ENCODE peak calls at places on chromosomes 6 and 20, in nine cellular contexts. R is upper lobe of right lung; I is T-helper 2 cell treated with Interferon-gamma antibody and Interleukin-4, amounts not matched to agents 5 μg/mL and 100 μg/mL, for 36 hours; X is HTR-8/SVneo; U is upper lobe of left lung; L is activated gamma-delta T cell; N is GM23248; K is choroid plexus epithelial cell; Z is T-helper 1 cell. F is an unnamed sample.

GRCh38 chr6:157855325-157855724 is 32.3 kb downstream of the SNX9 start:
- DNase-seq in X (no peak), I (no peak), N (no peak), Z (no peak), U (no peak), R (no peak), L (no peak), K (no peak), F (no peak)

GRCh38 chr6:37858363-37858762 is 38.8 kb downstream of the ZFAND3 start:
- DNase-seq in X (no peak), L (no peak), U (no peak), R (no peak), I (no peak), N (no peak), Z (peak), K (no peak), F (no peak)

GRCh38 chr20:1426231-1426849 is 33.5 kb upstream of the FKBP1A start:
- DNase-seq in Z (no peak), K (no peak), R (no peak), I (no peak), X (no peak), L (no peak), U (no peak), N (no peak), F (no peak)

GRCh38 chr20:51565741-51566140 is 23.2 kb upstream of the NFATC2 start:
- DNase-seq in N (peak), L (no peak), R (no peak), U (no peak), X (no peak), Z (no peak), K (peak), I (no peak), F (no peak)

GRCh38 chr6:31070711-31071197 is 41.6 kb downstream of the C6orf15 start:
- DNase-seq in R (no peak), I (no peak), L (no peak), Z (no peak), X (peak), N (peak), U (peak), K (peak), F (no peak)

GRCh38 chr6:159023893-159024292 is 20.9 kb downstream of the TAGAP start:
- DNase-seq in I (peak), L (no peak), Z (no peak), N (no peak), R (no peak), K (no peak), X (no peak), U (no peak), F (no peak)

GRCh38 chr20:20489623-20490341 is 121.9 kb downstream of the INSM1 start:
- DNase-seq in L (no peak), U (no peak), I (no peak), K (no peak), Z (no peak), N (no peak), R (no peak), X (no peak), F (no peak)

GRCh38 chr20:45823949-45824835 is 2.9 kb downstream of the TNNC2 start:
- DNase-seq in U (peak), L (no peak), N (peak), X (no peak), R (no peak), Z (peak), I (peak), K (peak), F (peak)

GRCh38 chr6:104771258-104771832 is 88.4 kb downstream of the HACE1 start:
- DNase-seq in L (no peak), X (peak), K (peak), Z (peak), R (no peak), I (no peak), N (peak), U (no peak), F (no peak)

GRCh38 chr6:112475083-112475482 is 128.0 kb downstream of the RFPL4B start:
- DNase-seq in X (no peak), K (peak), U (no peak), L (no peak), I (no peak), R (no peak), Z (no peak), N (peak), F (no peak)

GRCh38 chr6:34817337-34817910 is 25.5 kb downstream of the BLTP3A start:
- DNase-seq in L (no peak), I (no peak), K (no peak), X (no peak), N (no peak), Z (no peak), U (no peak), R (no peak), F (no peak)

GRCh38 chr6:38477680-38478260 is 162.0 kb downstream of the BTBD9 start:
- DNase-seq in K (peak), L (no peak), N (no peak), U (no peak), I (no peak), Z (no peak), X (no peak), R (no peak), F (no peak)

GRCh38 chr20:47784599-47785320 is 521 bp downstream of the SULF2 start:
- DNase-seq in R (no peak), I (no peak), K (peak), N (peak), U (no peak), L (no peak), Z (no peak), X (peak), F (no peak)

GRCh38 chr20:34268851-34269668 is 27.8 kb downstream of the ASIP start:
- DNase-seq in R (peak), I (no peak), K (peak), U (peak), N (peak), L (no peak), Z (no peak), X (no peak), F (peak)

GRCh38 chr6:166586424-166587156 is at the start of gene RAMACL:
- DNase-seq in K (peak), X (no peak), I (no peak), R (no peak), L (no peak), N (no peak), U (peak), Z (peak), F (peak)

F was measured in effector memory CD8-positive, alpha-beta T cell.